ENCODE peak calls at places on chromosomes 7 and 10, in five cellular contexts. D is nucleus accumbens; V is pancreas; A is stimulated activated CD4-positive, alpha-beta T cell treated with anti-CD3 and anti-CD28 coated beads, Interleukin-4, amount 100 ng/mL, for 48 hours; K is KG1. J is an unnamed sample.

GRCh38 chr10:43408710-43409384 is at the start of gene HNRNPF:
- DNase-seq in D (peak), V (peak), K (peak), A (peak), J (peak)

GRCh38 chr10:3671431-3671955 is 113.5 kb downstream of the KLF6 start:
- DNase-seq in K (no peak), V (no peak), A (no peak), D (no peak), J (no peak)

GRCh38 chr10:102115775-102116174 is 4.4 kb downstream of the LDB1 start:
- DNase-seq in A (no peak), K (peak), D (no peak), V (no peak), J (no peak)

GRCh38 chr10:73931767-73932624 is 21.1 kb downstream of the PLAU start:
- DNase-seq in D (no peak), A (no peak), V (peak), K (no peak), J (peak)

GRCh38 chr10:105585215-105585614 is 944.1 kb downstream of the SORCS3 start:
- DNase-seq in D (no peak), A (no peak), K (no peak), V (no peak), J (no peak)

GRCh38 chr7:33720139-33720538 is 185.2 kb upstream of the BMPER start:
- DNase-seq in A (no peak), K (no peak), V (no peak), D (no peak), J (no peak)

GRCh38 chr7:105611856-105612775 is 30.8 kb upstream of the EFCAB10 start:
- DNase-seq in V (no peak), A (no peak), D (no peak), K (no peak), J (no peak)

GRCh38 chr7:95986136-95986535 is 213.8 kb downstream of the DYNC1I1 start:
- DNase-seq in A (no peak), V (no peak), K (no peak), D (no peak), J (no peak)

GRCh38 chr10:102132563-102133372 is at the start of gene PPRC1:
- DNase-seq in K (peak), V (peak), A (peak), D (peak), J (peak)

GRCh38 chr7:13898957-13899670 is 90.4 kb downstream of the ETV1 start:
- DNase-seq in K (no peak), A (no peak), D (no peak), V (no peak), J (no peak)

GRCh38 chr10:24894309-24894708 is 58.1 kb downstream of the PRTFDC1 start:
- DNase-seq in K (no peak), V (no peak), D (no peak), A (no peak), J (peak)

GRCh38 chr7:6651866-6652445 is 14.8 kb downstream of the ZNF316 start:
- DNase-seq in A (no peak), K (no peak), D (no peak), V (no peak), J (no peak)

GRCh38 chr7:10429516-10429915 is 544.2 kb upstream of the PHF14 start:
- DNase-seq in K (no peak), V (no peak), A (no peak), D (no peak), J (no peak)

GRCh38 chr7:130888017-130888371 is 154.0 kb upstream of the KLF14 start:
- DNase-seq in V (no peak), A (no peak), K (no peak), D (no peak), J (no peak)

GRCh38 chr7:48637382-48637781 is 287.0 kb upstream of the CDC14C start:
- DNase-seq in K (no peak), V (no peak), A (no peak), D (no peak), J (peak)

GRCh38 chr7:17371656-17372524 is 73.4 kb downstream of the AHR start:
- DNase-seq in V (no peak), D (no peak), K (no peak), A (no peak), J (peak)

GRCh38 chr7:100799037-100799896 is 28.1 kb downstream of the EPHB4 start:
- DNase-seq in K (no peak), D (no peak), A (peak), V (peak), J (peak)

GRCh38 chr10:52004342-52004949 is 305.1 kb upstream of the CSTF2T start:
- DNase-seq in A (no peak), D (no peak), K (no peak), V (no peak), J (peak)

GRCh38 chr7:2633538-2634264 is 1.9 kb downstream of the TTYH3 start:
- DNase-seq in V (no peak), A (peak), K (no peak), D (no peak), J (no peak)

GRCh38 chr10:102422586-102423129 is 2.0 kb downstream of the FBXL15 start:
- DNase-seq in V (peak), D (peak), A (no peak), K (peak), J (peak)

GRCh38 chr10:104337527-104337984 is 709 bp downstream of the ITPRIP start:
- DNase-seq in V (no peak), K (peak), A (no peak), D (no peak), J (peak)

GRCh38 chr10:21534611-21535493 is 820 bp downstream of the MLLT10 start:
- DNase-seq in A (peak), D (peak), V (peak), K (peak), J (peak)

GRCh38 chr7:953547-954327 is 743 bp downstream of the ADAP1 start:
- DNase-seq in K (no peak), V (peak), A (no peak), D (peak), J (no peak)

GRCh38 chr10:124539935-124540641 is 78.5 kb downstream of the LHPP start:
- DNase-seq in K (peak), A (peak), V (no peak), D (no peak), J (peak)

GRCh38 chr10:131859341-131860020 is 41.3 kb upstream of the PPP2R2D start:
- DNase-seq in D (no peak), A (no peak), K (no peak), V (no peak), J (no peak)